ENCODE peak calls at places on chromosome 17, in eight cellular contexts. One of them, this sample, is unnamed.

GRCh38 chr17:80649200-80649644 is 104.6 kb downstream of the RPTOR start:
- DNase-seq in NCI-H1092: no peak
- DNase-seq in HepG2: no peak
- DNase-seq in heart left ventricle: no peak
- DNase-seq in caudate nucleus: no peak
- DNase-seq in progenitor cell of endocrine pancreas: no peak
- DNase-seq in A549: no peak
- DNase-seq in fibroblast of the aortic adventitia: no peak
- DNase-seq in this sample: no peak

GRCh38 chr17:10651927-10652326 is 5.2 kb downstream of the MYH3 start:
- DNase-seq in NCI-H1092: no peak
- DNase-seq in A549: no peak
- DNase-seq in HepG2: no peak
- DNase-seq in fibroblast of the aortic adventitia: no peak
- DNase-seq in progenitor cell of endocrine pancreas: no peak
- DNase-seq in heart left ventricle: no peak
- DNase-seq in caudate nucleus: no peak
- DNase-seq in this sample: no peak

GRCh38 chr17:73104450-73104849 is 12.0 kb upstream of the SLC39A11 start:
- DNase-seq in NCI-H1092: no peak
- DNase-seq in heart left ventricle: no peak
- DNase-seq in A549: no peak
- DNase-seq in fibroblast of the aortic adventitia: no peak
- DNase-seq in HepG2: no peak
- DNase-seq in progenitor cell of endocrine pancreas: no peak
- DNase-seq in caudate nucleus: no peak
- DNase-seq in this sample: no peak

GRCh38 chr17:72580321-72581127 is 459.7 kb downstream of the SOX9 start:
- DNase-seq in progenitor cell of endocrine pancreas: no peak
- DNase-seq in NCI-H1092: peak
- DNase-seq in HepG2: peak
- DNase-seq in heart left ventricle: no peak
- DNase-seq in caudate nucleus: peak
- DNase-seq in A549: no peak
- DNase-seq in fibroblast of the aortic adventitia: no peak
- DNase-seq in this sample: peak

GRCh38 chr17:15659663-15660062 is 24.4 kb downstream of the TRIM16 start:
- DNase-seq in A549: no peak
- DNase-seq in caudate nucleus: no peak
- DNase-seq in HepG2: no peak
- DNase-seq in fibroblast of the aortic adventitia: no peak
- DNase-seq in heart left ventricle: peak
- DNase-seq in progenitor cell of endocrine pancreas: no peak
- DNase-seq in NCI-H1092: no peak
- DNase-seq in this sample: peak

GRCh38 chr17:56786989-56787482 is 46.7 kb downstream of the C17orf67 start:
- DNase-seq in NCI-H1092: no peak
- DNase-seq in caudate nucleus: no peak
- DNase-seq in heart left ventricle: no peak
- DNase-seq in fibroblast of the aortic adventitia: peak
- DNase-seq in HepG2: peak
- DNase-seq in A549: peak
- DNase-seq in progenitor cell of endocrine pancreas: no peak
- DNase-seq in this sample: no peak

GRCh38 chr17:7109461-7110322 is 4.9 kb downstream of the ASGR2 start:
- DNase-seq in heart left ventricle: no peak
- DNase-seq in NCI-H1092: no peak
- DNase-seq in progenitor cell of endocrine pancreas: no peak
- DNase-seq in A549: no peak
- DNase-seq in HepG2: no peak
- DNase-seq in fibroblast of the aortic adventitia: no peak
- DNase-seq in caudate nucleus: no peak
- DNase-seq in this sample: no peak

GRCh38 chr17:73536700-73537680 is 107.3 kb downstream of the SDK2 start:
- DNase-seq in fibroblast of the aortic adventitia: no peak
- DNase-seq in heart left ventricle: no peak
- DNase-seq in HepG2: no peak
- DNase-seq in NCI-H1092: peak
- DNase-seq in A549: no peak
- DNase-seq in progenitor cell of endocrine pancreas: no peak
- DNase-seq in caudate nucleus: no peak
- DNase-seq in this sample: no peak

GRCh38 chr17:50765454-50766221 is 1.7 kb downstream of the ANKRD40CL start:
- DNase-seq in HepG2: peak
- DNase-seq in fibroblast of the aortic adventitia: no peak
- DNase-seq in caudate nucleus: no peak
- DNase-seq in heart left ventricle: no peak
- DNase-seq in NCI-H1092: no peak
- DNase-seq in progenitor cell of endocrine pancreas: no peak
- DNase-seq in A549: no peak
- DNase-seq in this sample: no peak

GRCh38 chr17:73231363-73231762 is 30.3 kb downstream of the CPSF4L start:
- DNase-seq in HepG2: no peak
- DNase-seq in caudate nucleus: no peak
- DNase-seq in progenitor cell of endocrine pancreas: no peak
- DNase-seq in NCI-H1092: no peak
- DNase-seq in heart left ventricle: peak
- DNase-seq in A549: peak
- DNase-seq in fibroblast of the aortic adventitia: peak
- DNase-seq in this sample: no peak

GRCh38 chr17:1179112-1179634 is 608 bp downstream of the ABR start:
- DNase-seq in heart left ventricle: no peak
- DNase-seq in caudate nucleus: no peak
- DNase-seq in A549: no peak
- DNase-seq in HepG2: no peak
- DNase-seq in NCI-H1092: no peak
- DNase-seq in progenitor cell of endocrine pancreas: no peak
- DNase-seq in fibroblast of the aortic adventitia: no peak
- DNase-seq in this sample: no peak

GRCh38 chr17:4420692-4421131 is 13.0 kb upstream of the SPNS3 start:
- DNase-seq in NCI-H1092: peak
- DNase-seq in A549: peak
- DNase-seq in caudate nucleus: no peak
- DNase-seq in fibroblast of the aortic adventitia: peak
- DNase-seq in heart left ventricle: peak
- DNase-seq in HepG2: peak
- DNase-seq in progenitor cell of endocrine pancreas: peak
- DNase-seq in this sample: peak

GRCh38 chr17:9240659-9241370 is 219.5 kb downstream of the NTN1 start:
- DNase-seq in heart left ventricle: peak
- DNase-seq in NCI-H1092: no peak
- DNase-seq in progenitor cell of endocrine pancreas: peak
- DNase-seq in A549: no peak
- DNase-seq in caudate nucleus: peak
- DNase-seq in fibroblast of the aortic adventitia: peak
- DNase-seq in HepG2: peak
- DNase-seq in this sample: peak

GRCh38 chr17:17466511-17466910 is 10.3 kb upstream of the MED9 start:
- DNase-seq in fibroblast of the aortic adventitia: no peak
- DNase-seq in HepG2: no peak
- DNase-seq in progenitor cell of endocrine pancreas: no peak
- DNase-seq in heart left ventricle: no peak
- DNase-seq in NCI-H1092: no peak
- DNase-seq in caudate nucleus: no peak
- DNase-seq in A549: no peak
- DNase-seq in this sample: no peak

This sample was measured in lung.